ENCODE peak calls at places on chromosomes 12 and 14, in ten cellular contexts. E is astrocyte of the spinal cord, R is AG09319, S is GM12865, G is cardiac muscle cell, M is Caco-2, T is nephron progenitor cell, C is hepatocyte, L is mucosa of descending colon, Z is dorsolateral prefrontal cortex. V is an unnamed sample.

GRCh38 chr14:76997257-76997970 is 31.1 kb downstream of the IRF2BPL start:
- DNase-seq in E (no peak), M (no peak), G (no peak), Z (no peak), L (no peak), C (no peak), R (no peak), S (no peak), T (no peak), V (no peak)

GRCh38 chr14:84554136-84554535 is 975.8 kb upstream of the FLRT2 start:
- DNase-seq in L (no peak), E (no peak), M (no peak), G (no peak), Z (no peak), T (no peak), C (no peak), S (no peak), R (no peak), V (no peak)

GRCh38 chr12:67568055-67568454 is 80.5 kb upstream of the DYRK2 start:
- DNase-seq in L (no peak), T (no peak), S (no peak), R (no peak), C (no peak), G (no peak), Z (no peak), E (no peak), M (no peak), V (no peak)

GRCh38 chr12:12819221-12819620 is 6.1 kb downstream of the DDX47 start:
- DNase-seq in Z (no peak), C (no peak), L (no peak), T (no peak), E (no peak), M (no peak), R (no peak), S (no peak), G (no peak), V (no peak)

GRCh38 chr12:121038861-121039654 is at the start of gene OASL:
- DNase-seq in T (no peak), L (peak), E (no peak), G (no peak), Z (no peak), R (peak), M (no peak), C (peak), S (peak), V (peak)

GRCh38 chr14:63078606-63079005 is 33.3 kb upstream of the KCNH5 start:
- DNase-seq in C (no peak), L (no peak), E (no peak), R (no peak), M (no peak), G (no peak), T (no peak), S (no peak), Z (no peak), V (no peak)

GRCh38 chr14:42214981-42215491 is 608.4 kb downstream of the LRFN5 start:
- DNase-seq in S (no peak), G (peak), R (peak), T (no peak), E (peak), Z (no peak), L (no peak), C (no peak), M (no peak), V (no peak)

GRCh38 chr14:70754989-70755388 is 54.3 kb downstream of the MAP3K9 start:
- DNase-seq in E (peak), Z (no peak), R (no peak), G (no peak), T (no peak), S (no peak), L (no peak), M (peak), C (no peak), V (no peak)

GRCh38 chr14:73606271-73606670 is 6.0 kb upstream of the ACOT6 start:
- DNase-seq in S (peak), G (no peak), T (no peak), C (no peak), E (no peak), Z (no peak), M (no peak), R (no peak), L (no peak), V (no peak)

GRCh38 chr12:62629971-62630739 is 163.5 kb downstream of the MON2 start:
- DNase-seq in L (no peak), G (no peak), S (no peak), C (no peak), Z (no peak), E (no peak), T (no peak), M (no peak), R (no peak), V (no peak)

GRCh38 chr12:89883630-89884364 is 175.2 kb upstream of the ATP2B1 start:
- DNase-seq in Z (no peak), C (no peak), S (no peak), L (no peak), G (no peak), T (no peak), R (no peak), M (no peak), E (peak), V (no peak)

GRCh38 chr12:50747817-50748216 is 16.1 kb upstream of the ATF1 start:
- DNase-seq in G (no peak), S (no peak), M (peak), L (no peak), R (no peak), C (peak), E (no peak), Z (no peak), T (no peak), V (no peak)

GRCh38 chr12:105198961-105199360 is 37.0 kb downstream of the APPL2 start:
- DNase-seq in S (no peak), E (no peak), T (no peak), L (no peak), Z (no peak), M (no peak), R (no peak), G (no peak), C (no peak), V (no peak)

GRCh38 chr12:109910969-109911348 is 10.9 kb downstream of the TCHP start:
- DNase-seq in G (no peak), T (peak), S (peak), C (peak), E (peak), L (no peak), R (no peak), M (peak), Z (no peak), V (no peak)

GRCh38 chr14:70048313-70048654 is 140.5 kb downstream of the SLC8A3 start:
- DNase-seq in E (no peak), T (no peak), Z (no peak), L (no peak), M (no peak), G (no peak), R (no peak), S (no peak), C (no peak), V (no peak)

GRCh38 chr14:54348001-54348611 is 48.7 kb upstream of the CDKN3 start:
- DNase-seq in S (peak), Z (no peak), G (peak), T (peak), M (peak), C (peak), L (no peak), E (peak), R (no peak), V (peak)

GRCh38 chr12:47362131-47362686 is 282.4 kb upstream of the AMIGO2 start:
- DNase-seq in R (no peak), E (no peak), S (no peak), G (no peak), C (no peak), L (no peak), T (no peak), M (no peak), Z (no peak), V (no peak)

GRCh38 chr14:63362305-63362914 is 43.7 kb upstream of the GPHB5 start:
- DNase-seq in E (no peak), C (peak), Z (no peak), G (no peak), L (no peak), R (no peak), S (no peak), M (no peak), T (peak), V (no peak)

GRCh38 chr14:50037837-50038236 is 78.5 kb downstream of the VCPKMT start:
- DNase-seq in C (no peak), G (peak), M (no peak), T (no peak), R (no peak), Z (no peak), E (no peak), S (peak), L (no peak), V (peak)

GRCh38 chr12:12158858-12159257 is 88.1 kb downstream of the BCL2L14 start:
- DNase-seq in R (no peak), E (no peak), S (no peak), C (no peak), G (no peak), T (no peak), L (no peak), Z (no peak), M (no peak), V (no peak)

GRCh38 chr12:132550014-132550802 is 60.2 kb downstream of the LRCOL1 start:
- DNase-seq in C (peak), S (no peak), T (peak), G (peak), E (no peak), Z (no peak), M (no peak), L (no peak), R (peak), V (no peak)

GRCh38 chr14:90632451-90632850 is 183.8 kb downstream of the TTC7B start:
- DNase-seq in G (no peak), R (no peak), M (no peak), S (no peak), C (no peak), L (no peak), E (peak), Z (no peak), T (no peak), V (no peak)

GRCh38 chr14:99035712-99036593 is 236.0 kb downstream of the BCL11B start:
- DNase-seq in R (peak), E (peak), T (peak), S (no peak), M (peak), L (peak), C (peak), G (peak), Z (no peak), V (no peak)

GRCh38 chr12:90682398-90682797 is 272.6 kb downstream of the CCER1 start:
- DNase-seq in Z (no peak), M (no peak), C (no peak), R (no peak), S (no peak), L (no peak), G (no peak), E (peak), T (no peak), V (no peak)

GRCh38 chr12:89370850-89371249 is 18.5 kb upstream of the DUSP6 start:
- DNase-seq in L (no peak), R (no peak), G (no peak), T (no peak), M (peak), E (peak), C (no peak), Z (no peak), S (no peak), V (no peak)

GRCh38 chr14:55328317-55328716 is 57.1 kb downstream of the FBXO34 start:
- DNase-seq in L (no peak), R (no peak), M (no peak), E (no peak), S (no peak), C (no peak), T (no peak), Z (no peak), G (no peak), V (no peak)

GRCh38 chr14:102610968-102611811 is 18.7 kb downstream of the RCOR1 start:
- DNase-seq in E (no peak), M (no peak), T (no peak), L (no peak), C (no peak), R (no peak), G (no peak), S (peak), Z (no peak), V (no peak)

GRCh38 chr12:111361717-111362576 is 6.9 kb downstream of the PHETA1 start:
- DNase-seq in C (peak), G (no peak), M (peak), S (no peak), Z (no peak), T (no peak), L (no peak), E (no peak), R (no peak), V (no peak)

GRCh38 chr14:97977711-97978261 is 1180.6 kb downstream of the VRK1 start:
- DNase-seq in S (no peak), T (no peak), C (peak), E (peak), G (no peak), Z (peak), R (no peak), M (no peak), L (peak), V (no peak)

GRCh38 chr14:95953111-95953724 is 76.6 kb downstream of the TUNAR start:
- DNase-seq in R (no peak), G (peak), M (peak), L (no peak), T (peak), Z (no peak), C (peak), E (no peak), S (no peak), V (peak)

GRCh38 chr14:50836515-50836914 is 5.6 kb upstream of the NIN start:
- DNase-seq in M (no peak), C (no peak), E (peak), G (no peak), T (no peak), R (no peak), S (no peak), Z (no peak), L (no peak), V (no peak)

GRCh38 chr14:100686858-100687257 is 39.8 kb upstream of the DLK1 start:
- DNase-seq in R (no peak), E (no peak), S (no peak), T (no peak), C (no peak), M (no peak), Z (no peak), G (no peak), L (no peak), V (no peak)

GRCh38 chr12:49946086-49946485 is 4.5 kb upstream of the AQP2 start:
- DNase-seq in E (no peak), L (no peak), G (no peak), T (no peak), C (no peak), Z (no peak), R (no peak), M (no peak), S (no peak), V (no peak)

GRCh38 chr14:63642229-63642611 is 549 bp upstream of the WDR89 start:
- DNase-seq in S (peak), L (peak), G (peak), R (peak), M (peak), T (peak), E (peak), Z (peak), C (peak), V (peak)

GRCh38 chr14:103111297-103111981 is 11.8 kb upstream of the TNFAIP2 start:
- DNase-seq in T (no peak), L (no peak), G (no peak), M (no peak), C (no peak), Z (no peak), S (peak), R (no peak), E (no peak), V (no peak)

GRCh38 chr12:55728185-55728931 is 451 bp downstream of the CD63 start:
- DNase-seq in E (peak), S (peak), C (peak), Z (peak), G (peak), L (peak), T (peak), R (no peak), M (peak), V (no peak)

GRCh38 chr12:71587012-71587411 is 76.6 kb downstream of the ZFC3H1 start:
- DNase-seq in Z (no peak), M (no peak), S (no peak), L (no peak), G (no peak), C (no peak), T (no peak), E (no peak), R (no peak), V (no peak)

GRCh38 chr14:31270196-31270772 is 62.7 kb upstream of the HECTD1 start:
- DNase-seq in S (peak), M (no peak), L (no peak), G (no peak), T (no peak), Z (no peak), R (no peak), C (peak), E (no peak), V (no peak)
- TF ChIP-seq CTCF in S (peak), M (no peak), L (no peak), G (no peak), T (no peak), Z (no peak), R (peak), C (peak), E (no peak), V (peak)

DNA sequence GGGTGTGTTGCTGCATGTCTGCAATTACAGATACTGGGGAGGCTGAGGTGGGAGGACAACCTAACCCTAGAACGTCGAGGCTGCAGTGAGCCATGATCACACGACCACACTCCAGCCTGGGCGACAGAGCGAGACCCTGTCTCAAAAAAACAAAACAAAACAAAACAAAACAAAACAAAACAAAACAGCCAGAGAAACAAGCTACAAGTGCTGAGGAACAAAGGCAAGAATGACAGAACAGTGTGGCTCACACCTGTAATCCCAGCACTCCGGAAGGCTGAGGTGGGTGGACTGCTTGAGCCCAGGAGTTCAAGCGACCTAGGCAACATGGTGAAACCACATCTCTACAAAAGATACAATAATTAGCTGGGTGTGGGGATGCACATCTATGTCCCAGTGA is 38.0 kb upstream of the SRP54 start:
- DNase-seq in S (no peak), Z (no peak), L (no peak), C (no peak), M (no peak), E (no peak), T (no peak), G (no peak), R (no peak), V (no peak)
- TF ChIP-seq CTCF in S (no peak), Z (no peak), L (no peak), C (no peak), M (no peak), E (no peak), T (no peak), G (no peak), R (no peak), V (no peak)

DNA sequence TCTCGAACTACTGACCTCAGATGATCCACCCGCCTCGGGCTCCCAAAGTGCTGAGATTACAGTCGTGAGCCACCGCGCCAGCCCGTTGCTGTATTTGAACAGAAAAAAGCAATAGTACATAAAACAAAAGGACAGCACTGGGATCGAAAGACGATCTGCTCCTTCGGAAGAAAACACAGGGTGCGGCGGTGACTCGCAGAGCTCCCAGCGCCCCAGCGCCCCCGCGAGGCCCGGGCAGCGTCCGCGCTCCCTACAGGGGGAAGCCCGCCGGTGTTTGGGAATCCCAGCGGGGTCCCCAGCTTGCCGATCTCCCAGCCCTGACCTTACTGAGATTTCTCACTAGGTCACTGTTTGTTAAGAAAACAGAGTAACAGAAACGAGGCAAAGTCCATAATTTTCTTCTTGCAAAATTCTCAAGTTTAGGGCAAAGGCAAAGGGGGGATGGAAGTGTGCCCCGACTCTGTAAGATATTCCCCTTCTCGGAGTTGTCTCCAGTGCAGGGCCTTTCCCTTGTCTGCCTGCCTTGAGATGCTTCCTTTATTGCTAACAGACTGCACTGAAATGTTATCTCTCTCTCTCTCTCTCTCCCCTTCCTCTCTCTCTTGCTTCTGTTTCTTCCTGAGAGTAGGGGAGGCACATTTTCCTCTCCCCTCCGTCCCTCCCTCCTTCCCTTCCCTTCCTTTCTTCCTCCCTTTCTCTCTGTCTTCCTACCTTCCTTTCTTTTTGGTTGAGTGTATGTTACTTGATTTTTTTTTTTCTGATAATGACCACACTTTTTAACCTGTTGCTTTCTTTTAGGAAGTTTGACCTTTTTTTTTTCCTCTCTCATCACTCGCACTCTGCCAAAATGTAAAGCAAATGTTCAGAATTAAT is 92.0 kb downstream of the TMEM30B start:
- DNase-seq in R (no peak), C (peak), T (peak), G (peak), Z (no peak), M (peak), L (peak), S (peak), E (peak), V (peak)
- TF ChIP-seq CTCF in R (peak), C (peak), T (peak), G (peak), Z (peak), M (no peak), L (no peak), S (peak), E (peak), V (peak)

GRCh38 chr14:106586098-106586704 is 1059.8 kb downstream of the TMEM121 start:
- DNase-seq in T (no peak), M (peak), G (no peak), L (peak), Z (no peak), R (no peak), C (no peak), E (no peak), S (peak), V (peak)
- TF ChIP-seq CTCF in T (no peak), M (peak), G (no peak), L (peak), Z (peak), R (no peak), C (no peak), E (no peak), S (peak), V (peak)

DNA sequence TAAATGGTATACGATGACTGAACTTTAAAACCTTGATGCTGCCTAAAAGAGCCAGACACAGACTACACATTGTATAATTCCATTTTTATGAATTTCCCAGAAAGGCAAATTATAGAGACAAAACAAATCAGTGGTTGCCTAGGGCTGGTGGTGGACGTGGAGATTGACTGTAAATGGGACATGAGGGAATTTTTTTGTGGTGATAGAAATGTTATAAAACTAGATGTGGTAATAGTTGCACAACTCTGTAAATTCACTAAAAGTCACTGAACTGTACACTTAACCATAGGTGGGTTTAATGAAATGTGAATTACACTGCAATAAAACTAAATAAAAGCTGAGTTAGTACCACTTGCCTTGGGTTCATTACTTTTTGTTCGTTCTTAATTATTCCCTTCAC is 72.1 kb downstream of the PLEKHA5 start:
- DNase-seq in E (no peak), C (no peak), Z (no peak), G (no peak), L (no peak), R (no peak), M (no peak), T (no peak), S (no peak), V (no peak)
- TF ChIP-seq CTCF in E (no peak), C (no peak), Z (no peak), G (no peak), L (no peak), R (no peak), M (no peak), T (no peak), S (no peak), V (no peak)

GRCh38 chr12:115672506-115673080 is 604.9 kb downstream of the MED13L start:
- DNase-seq in R (no peak), Z (no peak), S (no peak), C (no peak), M (no peak), L (no peak), E (no peak), G (no peak), T (no peak), V (no peak)
- TF ChIP-seq CTCF in R (no peak), Z (no peak), S (no peak), C (no peak), M (no peak), L (no peak), E (no peak), G (no peak), T (no peak), V (no peak)

V was measured in GM13976.